ENCODE peak calls at places on chromosomes 1 and 21, in seven cellular contexts. J, R, C, D, M, A and Y are unnamed samples.

GRCh38 chr1:39490596-39491145 is 765 bp upstream of the BMP8A start:
- DNase-seq in M (no peak), D (no peak), C (no peak), A (no peak), R (no peak), J (no peak), Y (no peak)

GRCh38 chr1:27044613-27045091 is 32.0 kb upstream of the TENT5B start:
- DNase-seq in A (peak), M (peak), D (peak), R (peak), C (peak), J (peak), Y (peak)

GRCh38 chr1:178501705-178502329 is 5.1 kb upstream of the CLEC20A start:
- DNase-seq in C (peak), A (peak), D (peak), M (peak), J (peak), R (peak), Y (peak)

GRCh38 chr1:118116401-118116800 is 68.6 kb downstream of the SPAG17 start:
- DNase-seq in A (no peak), C (no peak), J (no peak), D (no peak), M (no peak), R (no peak), Y (no peak)

GRCh38 chr1:185338719-185339622 is 21.9 kb upstream of the IVNS1ABP start:
- DNase-seq in R (no peak), D (no peak), J (peak), A (peak), C (peak), M (no peak), Y (no peak)

GRCh38 chr1:156295391-156295947 is at the start of gene GLMP:
- DNase-seq in D (no peak), J (peak), C (no peak), M (no peak), R (peak), A (peak), Y (peak)

GRCh38 chr1:91596474-91596873 is 95.8 kb downstream of the CDC7 start:
- DNase-seq in J (no peak), M (no peak), R (peak), A (peak), C (no peak), D (no peak), Y (peak)

GRCh38 chr21:42234464-42235241 is 15.7 kb downstream of the ABCG1 start:
- DNase-seq in D (peak), M (peak), R (peak), C (peak), A (no peak), J (peak), Y (peak)

GRCh38 chr1:39425151-39425550 is 66.3 kb upstream of the BMP8A start:
- DNase-seq in J (no peak), D (no peak), A (no peak), R (no peak), C (no peak), M (no peak), Y (no peak)

GRCh38 chr1:204560590-204560989 is 44.4 kb downstream of the MDM4 start:
- DNase-seq in J (no peak), A (peak), D (no peak), C (no peak), M (peak), R (peak), Y (no peak)

GRCh38 chr1:71351438-71351837 is 270.6 kb upstream of the ZRANB2 start:
- DNase-seq in J (no peak), D (no peak), M (no peak), C (no peak), R (peak), A (peak), Y (peak)

GRCh38 chr1:208880433-208881100 is 636.4 kb upstream of the PLXNA2 start:
- DNase-seq in R (no peak), C (no peak), D (no peak), M (no peak), J (no peak), A (no peak), Y (peak)

GRCh38 chr1:245881767-245882391 is 625.2 kb downstream of the SMYD3 start:
- DNase-seq in D (no peak), J (no peak), A (no peak), M (no peak), R (no peak), C (peak), Y (no peak)

GRCh38 chr1:63987014-63987630 is 213.3 kb downstream of the ROR1 start:
- DNase-seq in C (no peak), J (no peak), D (no peak), M (no peak), A (peak), R (peak), Y (no peak)

GRCh38 chr1:155989992-155990325 is 11.6 kb upstream of the ARHGEF2 start:
- DNase-seq in C (peak), M (no peak), A (no peak), J (peak), R (no peak), D (no peak), Y (no peak)

GRCh38 chr1:88519156-88519555 is 164.9 kb upstream of the PKN2 start:
- DNase-seq in A (peak), D (no peak), C (no peak), J (no peak), R (no peak), M (no peak), Y (no peak)

GRCh38 chr1:62599044-62599443 is 1.7 kb downstream of the ANGPTL3 start:
- DNase-seq in A (peak), C (no peak), D (no peak), M (no peak), R (peak), J (no peak), Y (no peak)

GRCh38 chr1:93672477-93673158 is 9.0 kb downstream of the BCAR3 start:
- DNase-seq in A (no peak), D (no peak), J (no peak), R (no peak), M (no peak), C (no peak), Y (no peak)

GRCh38 chr1:6041432-6042062 is 4.1 kb upstream of the KCNAB2 start:
- DNase-seq in M (peak), R (no peak), J (no peak), A (peak), C (peak), D (peak), Y (peak)

GRCh38 chr21:41846033-41846317 is 33.2 kb downstream of the PRDM15 start:
- DNase-seq in M (no peak), A (no peak), R (no peak), D (no peak), J (no peak), C (no peak), Y (no peak)

GRCh38 chr1:1063945-1064831 is 9.9 kb downstream of the RNF223 start:
- DNase-seq in M (peak), R (peak), J (peak), D (peak), C (peak), A (peak), Y (peak)

GRCh38 chr1:30782361-30783243 is 25.0 kb upstream of the LAPTM5 start:
- DNase-seq in M (peak), R (peak), J (peak), D (peak), C (peak), A (peak), Y (peak)

GRCh38 chr1:12078575-12078937 is 15.5 kb downstream of the TNFRSF8 start:
- DNase-seq in J (no peak), R (no peak), C (no peak), A (no peak), M (no peak), D (no peak), Y (no peak)

GRCh38 chr1:21910528-21911204 is 26.4 kb downstream of the HSPG2 start:
- DNase-seq in D (no peak), M (no peak), C (no peak), R (no peak), J (no peak), A (no peak), Y (no peak)